ENCODE peak calls at places on chromosome 4, in seven cellular contexts. M is endothelial cell of umbilical vein, N is NT2/D1, W is transverse colon, V is SK-N-SH, B is lower lobe of right lung, L is pancreas. K is an unnamed sample.

GRCh38 chr4:17667253-17667652 is 52.8 kb downstream of the MED28 start:
- DNase-seq in W (no peak), L (no peak), B (no peak), V (no peak), N (no peak), M (no peak), K (no peak)

GRCh38 chr4:8523175-8523574 is 57.0 kb upstream of the GPR78 start:
- DNase-seq in W (no peak), V (no peak), N (no peak), L (peak; percentile 48), B (no peak), M (no peak), K (no peak)

GRCh38 chr4:162522724-162523123 is 358.9 kb upstream of the FSTL5 start:
- DNase-seq in L (no peak), V (no peak), W (no peak), B (no peak), N (no peak), M (no peak), K (no peak)

GRCh38 chr4:176435891-176436499 is 116.2 kb downstream of the SPCS3 start:
- DNase-seq in N (no peak), V (no peak), L (no peak), M (no peak), W (no peak), B (no peak), K (peak; percentile 16)

GRCh38 chr4:1072830-1073446 is 40.4 kb downstream of the RNF212 start:
- DNase-seq in L (peak; percentile 69), M (peak; percentile 79), N (peak; percentile 43), W (peak; percentile 81), V (peak; percentile 61), B (no peak), K (peak; percentile 66)

GRCh38 chr4:622071-622995 is 3.0 kb upstream of the PDE6B start:
- DNase-seq in V (no peak), N (no peak), W (no peak), L (no peak), M (no peak), B (no peak), K (no peak)

GRCh38 chr4:143083811-143084472 is 100.8 kb upstream of the USP38 start:
- DNase-seq in V (no peak), M (no peak), L (no peak), W (no peak), B (no peak), N (no peak), K (peak; percentile 20)

GRCh38 chr4:141120036-141120593 is 13.2 kb downstream of the RNF150 start:
- DNase-seq in B (no peak), N (no peak), V (no peak), W (no peak), L (no peak), M (no peak), K (no peak)

GRCh38 chr4:127015616-127016015 is 617.1 kb upstream of the INTU start:
- DNase-seq in W (no peak), B (no peak), M (no peak), L (no peak), N (no peak), V (no peak), K (no peak)

GRCh38 chr4:145719752-145720624 is 40.0 kb downstream of the C4orf51 start:
- DNase-seq in N (no peak), V (no peak), B (no peak), M (no peak), L (no peak), W (no peak), K (no peak)

GRCh38 chr4:23979534-23979933 is 89.7 kb upstream of the PPARGC1A start:
- DNase-seq in M (no peak), V (no peak), B (no peak), L (no peak), N (peak; percentile 36), W (no peak), K (no peak)

GRCh38 chr4:76748649-76749048 is 149.3 kb downstream of the SOWAHB start:
- DNase-seq in W (peak; percentile 63), V (peak; percentile 56), N (no peak), M (peak; percentile 57), L (peak; percentile 25), B (no peak), K (peak; percentile 51)

GRCh38 chr4:112083587-112084347 is 61.5 kb upstream of the FAM241A start:
- DNase-seq in W (no peak), B (no peak), V (no peak), N (no peak), M (peak; percentile 79), L (no peak), K (no peak)

GRCh38 chr4:159248383-159249178 is 145.7 kb downstream of the RAPGEF2 start:
- DNase-seq in W (no peak), M (peak; percentile 53), N (no peak), B (no peak), V (peak; percentile 19), L (no peak), K (no peak)

GRCh38 chr4:166655231-166655630 is 579.1 kb downstream of the SPOCK3 start:
- DNase-seq in M (no peak), N (no peak), L (no peak), B (no peak), V (no peak), W (no peak), K (no peak)

GRCh38 chr4:184810720-184811119 is 15.0 kb downstream of the ACSL1 start:
- DNase-seq in N (no peak), M (no peak), W (no peak), B (peak; percentile 77), V (no peak), L (no peak), K (no peak)

GRCh38 chr4:52548818-52549570 is 110.1 kb downstream of the USP46 start:
- DNase-seq in B (no peak), L (no peak), W (no peak), V (no peak), N (no peak), M (no peak), K (no peak)

GRCh38 chr4:173243321-173243720 is 74.7 kb downstream of the GALNT7 start:
- DNase-seq in B (no peak), N (no peak), M (no peak), W (no peak), V (no peak), L (no peak), K (no peak)

GRCh38 chr4:177356921-177357320 is 47.2 kb downstream of the NEIL3 start:
- DNase-seq in L (no peak), N (no peak), B (no peak), W (no peak), V (no peak), M (no peak), K (no peak)

GRCh38 chr4:74531952-74532794 is 87.2 kb downstream of the AREG start:
- DNase-seq in L (no peak), N (peak; percentile 33), B (no peak), W (no peak), V (peak; percentile 0), M (peak; percentile 87), K (peak; percentile 14)

GRCh38 chr4:19523964-19524363 is 727.7 kb upstream of the SLIT2 start:
- DNase-seq in W (no peak), L (no peak), V (no peak), M (no peak), N (no peak), B (no peak), K (no peak)

GRCh38 chr4:53967971-53968370 is 96.4 kb downstream of the CHIC2 start:
- DNase-seq in N (no peak), W (no peak), B (no peak), V (no peak), M (no peak), L (no peak), K (no peak)

GRCh38 chr4:53963336-53963735 is 101.1 kb downstream of the CHIC2 start:
- DNase-seq in W (no peak), N (no peak), L (no peak), B (no peak), V (no peak), M (no peak), K (no peak)

GRCh38 chr4:53960843-53961242 is 103.6 kb downstream of the CHIC2 start:
- DNase-seq in L (no peak), B (no peak), N (no peak), V (no peak), W (no peak), M (no peak), K (no peak)

GRCh38 chr4:53962516-53963225 is 101.7 kb downstream of the CHIC2 start:
- DNase-seq in V (peak; percentile 43), B (no peak), M (no peak), N (no peak), L (no peak), W (no peak), K (peak; percentile 82)

GRCh38 chr4:53963786-53964185 is 100.6 kb downstream of the CHIC2 start:
- DNase-seq in W (no peak), N (no peak), M (peak; percentile 31), B (no peak), V (no peak), L (no peak), K (peak; percentile 61)
- H3K4me1 ChIP-seq in W (no peaks in the 10 kb centered on the region), N (no peaks in the 10 kb centered on the region), M (no peaks in the 10 kb centered on the region), B (no peaks in the 10 kb centered on the region), V (peaks cover 27% of the 10 kb centered on the region), L (no peaks in the 10 kb centered on the region), K (peaks cover 27% of the 10 kb centered on the region)

DNA sequence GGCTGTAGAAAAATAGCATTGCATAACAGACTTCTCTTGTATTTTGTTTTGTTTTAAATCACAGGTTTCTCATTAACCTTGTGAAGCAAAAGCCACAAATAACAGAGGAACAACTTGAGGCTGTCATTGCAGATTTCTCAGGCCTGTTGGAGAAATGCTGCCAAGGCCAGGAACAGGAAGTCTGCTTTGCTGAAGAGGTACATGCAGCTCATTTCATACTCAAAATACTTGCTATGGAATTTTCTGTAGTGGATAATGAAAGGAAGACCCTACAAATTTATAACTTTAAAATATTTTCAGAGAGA is 17.6 kb downstream of the AFP start:
- DNase-seq in W (no peak), M (no peak), B (no peak), V (no peak), N (no peak), L (no peak), K (no peak)
- H3K27me3 ChIP-seq in W (no peaks in the 10 kb centered on the region), M (peaks cover 17% of the 10 kb centered on the region), B (no peaks in the 10 kb centered on the region), V (no peaks in the 10 kb centered on the region), N (no peaks in the 10 kb centered on the region), L (no peaks in the 10 kb centered on the region), K (no peaks in the 10 kb centered on the region)

DNA sequence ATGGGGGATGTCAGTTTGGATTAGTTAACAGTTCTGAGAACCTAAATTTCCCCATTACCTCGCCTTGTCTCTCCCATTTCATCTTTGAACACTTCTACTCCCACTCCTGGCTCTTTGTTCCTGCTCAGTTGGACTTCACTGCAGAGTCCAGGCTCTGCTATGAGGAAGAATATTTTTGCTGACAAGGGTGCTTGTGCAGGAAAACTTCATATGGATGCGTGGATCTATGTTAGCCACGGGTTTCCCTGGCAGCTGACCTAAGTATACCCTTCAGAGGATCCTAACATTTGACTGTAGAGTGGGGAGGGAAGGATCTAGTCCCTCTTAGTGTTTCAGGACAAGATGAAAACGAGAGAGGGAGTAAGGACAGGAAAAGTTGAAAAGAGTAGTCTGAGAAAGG is 238.1 kb downstream of the ARHGAP10 start:
- DNase-seq in L (no peak), W (no peak), V (no peak), M (peak; percentile 62), B (no peak), N (no peak), K (no peak)
- H3K4me1 ChIP-seq in L (no peaks in the 10 kb centered on the region), W (peaks cover 9% of the 10 kb centered on the region), V (no peaks in the 10 kb centered on the region), M (peaks cover 15% of the 10 kb centered on the region), B (no peaks in the 10 kb centered on the region), N (no peaks in the 10 kb centered on the region), K (no peaks in the 10 kb centered on the region)

DNA sequence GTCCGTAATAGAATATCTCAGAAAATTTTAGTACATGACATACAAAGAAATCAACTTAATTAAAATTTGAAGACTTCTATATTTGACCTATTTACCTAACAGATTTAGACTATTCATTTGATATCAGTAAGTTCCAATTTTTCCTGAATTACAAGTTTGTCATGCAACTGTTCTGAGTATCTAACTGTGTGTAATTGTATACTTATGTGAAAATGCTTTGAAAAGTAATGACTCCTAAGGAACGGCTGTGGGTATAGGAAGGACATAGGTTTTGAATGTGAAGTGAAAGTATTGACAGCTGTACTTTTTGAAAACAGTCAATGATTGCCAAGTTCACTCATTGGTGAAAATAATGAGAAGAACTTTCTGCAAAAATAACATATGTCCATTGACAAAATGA is 2.9 kb downstream of the GRIA2 start:
- DNase-seq in N (no peak), L (no peak), M (no peak), B (no peak), W (no peak), V (no peak), K (no peak)
- H3K27me3 ChIP-seq in N (peaks cover 47% of the 10 kb centered on the region), L (no peaks in the 10 kb centered on the region), M (peaks cover 40% of the 10 kb centered on the region), B (peaks cover 47% of the 10 kb centered on the region), W (peaks cover 61% of the 10 kb centered on the region), V (peaks cover 28% of the 10 kb centered on the region), K (no peaks in the 10 kb centered on the region)

K was measured in SJCRH30.